ENCODE peak calls at places on chromosomes 5 and 9, in nine cellular contexts. One of them, this sample, is unnamed.

GRCh38 chr5:147554285-147554817 is 44.5 kb upstream of the DPYSL3 start:
- DNase-seq in mammary epithelial cell: peak; percentile 65
- DNase-seq in neural progenitor cell: no peak
- DNase-seq in MM.1S: no peak
- DNase-seq in IMR-90: peak; percentile 77
- DNase-seq in body of pancreas: no peak
- DNase-seq in thyroid gland: no peak
- DNase-seq in left lung: no peak
- DNase-seq in heart right ventricle: no peak
- DNase-seq in this sample: no peak

GRCh38 chr9:121156263-121156731 is 45.4 kb downstream of the RAB14 start:
- DNase-seq in left lung: no peak
- DNase-seq in thyroid gland: no peak
- DNase-seq in mammary epithelial cell: peak; percentile 97
- DNase-seq in IMR-90: peak; percentile 90
- DNase-seq in MM.1S: peak; percentile 69
- DNase-seq in body of pancreas: no peak
- DNase-seq in heart right ventricle: no peak
- DNase-seq in neural progenitor cell: no peak
- DNase-seq in this sample: no peak

GRCh38 chr9:37464426-37465248 is 613 bp downstream of the ZBTB5 start:
- DNase-seq in heart right ventricle: peak; percentile 77
- DNase-seq in thyroid gland: peak; percentile 86
- DNase-seq in neural progenitor cell: no peak
- DNase-seq in body of pancreas: peak; percentile 79
- DNase-seq in MM.1S: peak; percentile 76
- DNase-seq in mammary epithelial cell: peak; percentile 85
- DNase-seq in left lung: peak; percentile 92
- DNase-seq in IMR-90: peak; percentile 63
- DNase-seq in this sample: peak; percentile 89

GRCh38 chr5:133372306-133373008 is 239.9 kb downstream of the FSTL4 start:
- DNase-seq in IMR-90: no peak
- DNase-seq in mammary epithelial cell: no peak
- DNase-seq in MM.1S: no peak
- DNase-seq in thyroid gland: no peak
- DNase-seq in heart right ventricle: no peak
- DNase-seq in body of pancreas: no peak
- DNase-seq in left lung: no peak
- DNase-seq in neural progenitor cell: no peak
- DNase-seq in this sample: no peak

GRCh38 chr5:114176356-114176755 is 185.5 kb upstream of the KCNN2 start:
- DNase-seq in left lung: no peak
- DNase-seq in neural progenitor cell: no peak
- DNase-seq in thyroid gland: no peak
- DNase-seq in heart right ventricle: no peak
- DNase-seq in mammary epithelial cell: peak; percentile 28
- DNase-seq in IMR-90: peak; percentile 67
- DNase-seq in body of pancreas: no peak
- DNase-seq in MM.1S: no peak
- DNase-seq in this sample: no peak

GRCh38 chr9:137881591-137882505 is 4.3 kb downstream of the CACNA1B start:
- DNase-seq in neural progenitor cell: no peak
- DNase-seq in body of pancreas: no peak
- DNase-seq in IMR-90: no peak
- DNase-seq in thyroid gland: no peak
- DNase-seq in mammary epithelial cell: no peak
- DNase-seq in heart right ventricle: no peak
- DNase-seq in MM.1S: no peak
- DNase-seq in left lung: no peak
- DNase-seq in this sample: peak; percentile 12

GRCh38 chr5:73388371-73388684 is 60.2 kb downstream of the FOXD1 start:
- DNase-seq in left lung: no peak
- DNase-seq in body of pancreas: no peak
- DNase-seq in heart right ventricle: no peak
- DNase-seq in mammary epithelial cell: peak; percentile 30
- DNase-seq in MM.1S: no peak
- DNase-seq in thyroid gland: no peak
- DNase-seq in neural progenitor cell: no peak
- DNase-seq in IMR-90: peak; percentile 63
- DNase-seq in this sample: no peak

GRCh38 chr9:79883073-79883645 is 311.4 kb downstream of the TLE4 start:
- DNase-seq in IMR-90: no peak
- DNase-seq in MM.1S: no peak
- DNase-seq in thyroid gland: no peak
- DNase-seq in heart right ventricle: peak; percentile 17
- DNase-seq in mammary epithelial cell: no peak
- DNase-seq in neural progenitor cell: no peak
- DNase-seq in left lung: no peak
- DNase-seq in body of pancreas: no peak
- DNase-seq in this sample: no peak

GRCh38 chr9:126688617-126689016 is 74.9 kb downstream of the LMX1B start:
- DNase-seq in body of pancreas: no peak
- DNase-seq in heart right ventricle: no peak
- DNase-seq in neural progenitor cell: peak; percentile 45
- DNase-seq in left lung: peak; percentile 17
- DNase-seq in IMR-90: no peak
- DNase-seq in mammary epithelial cell: no peak
- DNase-seq in MM.1S: no peak
- DNase-seq in thyroid gland: no peak
- DNase-seq in this sample: no peak

GRCh38 chr5:142324377-142324870 is 397 bp downstream of the SPRY4 start:
- DNase-seq in heart right ventricle: peak; percentile 45
- DNase-seq in thyroid gland: peak; percentile 55
- DNase-seq in body of pancreas: peak; percentile 32
- DNase-seq in left lung: peak; percentile 83
- DNase-seq in IMR-90: no peak
- DNase-seq in mammary epithelial cell: no peak
- DNase-seq in MM.1S: no peak
- DNase-seq in neural progenitor cell: no peak
- DNase-seq in this sample: peak; percentile 61

GRCh38 chr5:165185726-165186125 is 1680.3 kb downstream of the MAT2B start:
- DNase-seq in mammary epithelial cell: no peak
- DNase-seq in neural progenitor cell: no peak
- DNase-seq in thyroid gland: no peak
- DNase-seq in body of pancreas: no peak
- DNase-seq in MM.1S: no peak
- DNase-seq in heart right ventricle: no peak
- DNase-seq in left lung: no peak
- DNase-seq in IMR-90: no peak
- DNase-seq in this sample: no peak

GRCh38 chr5:98570661-98571181 is 202.7 kb upstream of the RGMB start:
- DNase-seq in heart right ventricle: no peak
- DNase-seq in MM.1S: no peak
- DNase-seq in body of pancreas: no peak
- DNase-seq in mammary epithelial cell: peak; percentile 2
- DNase-seq in IMR-90: peak; percentile 84
- DNase-seq in left lung: no peak
- DNase-seq in thyroid gland: no peak
- DNase-seq in neural progenitor cell: peak; percentile 71
- DNase-seq in this sample: no peak

GRCh38 chr9:90872835-90873294 is 71.2 kb downstream of the SYK start:
- DNase-seq in IMR-90: no peak
- DNase-seq in neural progenitor cell: no peak
- DNase-seq in thyroid gland: no peak
- DNase-seq in MM.1S: no peak
- DNase-seq in mammary epithelial cell: no peak
- DNase-seq in body of pancreas: no peak
- DNase-seq in left lung: no peak
- DNase-seq in heart right ventricle: no peak
- DNase-seq in this sample: no peak

GRCh38 chr5:172692981-172693380 is 51.9 kb downstream of the NEURL1B start:
- DNase-seq in left lung: no peak
- DNase-seq in heart right ventricle: no peak
- DNase-seq in body of pancreas: no peak
- DNase-seq in thyroid gland: no peak
- DNase-seq in IMR-90: peak; percentile 35
- DNase-seq in mammary epithelial cell: no peak
- DNase-seq in neural progenitor cell: no peak
- DNase-seq in MM.1S: no peak
- DNase-seq in this sample: no peak

GRCh38 chr9:13450723-13451122 is 171.2 kb upstream of the MPDZ start:
- DNase-seq in mammary epithelial cell: peak; percentile 20
- DNase-seq in heart right ventricle: no peak
- DNase-seq in neural progenitor cell: peak; percentile 57
- DNase-seq in body of pancreas: no peak
- DNase-seq in thyroid gland: no peak
- DNase-seq in IMR-90: no peak
- DNase-seq in MM.1S: peak; percentile 7
- DNase-seq in left lung: no peak
- DNase-seq in this sample: no peak

GRCh38 chr5:16916262-16916878 is 19.7 kb downstream of the MYO10 start:
- DNase-seq in body of pancreas: no peak
- DNase-seq in neural progenitor cell: no peak
- DNase-seq in MM.1S: no peak
- DNase-seq in mammary epithelial cell: peak; percentile 91
- DNase-seq in left lung: no peak
- DNase-seq in IMR-90: peak; percentile 93
- DNase-seq in thyroid gland: no peak
- DNase-seq in heart right ventricle: no peak
- DNase-seq in this sample: no peak

GRCh38 chr9:37486616-37487544 is 1.1 kb downstream of the POLR1E start:
- DNase-seq in neural progenitor cell: no peak
- DNase-seq in body of pancreas: peak; percentile 44
- DNase-seq in MM.1S: no peak
- DNase-seq in heart right ventricle: no peak
- DNase-seq in thyroid gland: peak; percentile 21
- DNase-seq in left lung: no peak
- DNase-seq in mammary epithelial cell: peak; percentile 70
- DNase-seq in IMR-90: peak; percentile 98
- DNase-seq in this sample: no peak

GRCh38 chr5:91166040-91166807 is 216.9 kb downstream of the ARRDC3 start:
- DNase-seq in mammary epithelial cell: no peak
- DNase-seq in MM.1S: no peak
- DNase-seq in body of pancreas: no peak
- DNase-seq in neural progenitor cell: no peak
- DNase-seq in IMR-90: peak; percentile 75
- DNase-seq in left lung: no peak
- DNase-seq in heart right ventricle: no peak
- DNase-seq in thyroid gland: no peak
- DNase-seq in this sample: no peak

GRCh38 chr9:100020121-100020780 is 78.5 kb downstream of the ERP44 start:
- DNase-seq in MM.1S: no peak
- DNase-seq in IMR-90: peak; percentile 65
- DNase-seq in heart right ventricle: no peak
- DNase-seq in body of pancreas: no peak
- DNase-seq in mammary epithelial cell: no peak
- DNase-seq in thyroid gland: no peak
- DNase-seq in left lung: no peak
- DNase-seq in neural progenitor cell: no peak
- DNase-seq in this sample: no peak

GRCh38 chr9:125752070-125752628 is 5.0 kb downstream of the PBX3 start:
- DNase-seq in IMR-90: no peak
- DNase-seq in MM.1S: no peak
- DNase-seq in neural progenitor cell: peak; percentile 24
- DNase-seq in left lung: no peak
- DNase-seq in body of pancreas: no peak
- DNase-seq in thyroid gland: no peak
- DNase-seq in heart right ventricle: no peak
- DNase-seq in mammary epithelial cell: peak; percentile 15
- DNase-seq in this sample: no peak

GRCh38 chr5:91556-92263 is at the start of gene PLEKHG4B:
- DNase-seq in MM.1S: no peak
- DNase-seq in neural progenitor cell: peak; percentile 93
- DNase-seq in body of pancreas: no peak
- DNase-seq in heart right ventricle: no peak
- DNase-seq in IMR-90: no peak
- DNase-seq in left lung: no peak
- DNase-seq in mammary epithelial cell: no peak
- DNase-seq in thyroid gland: peak; percentile 69
- DNase-seq in this sample: no peak

GRCh38 chr5:128551476-128551875 is 13.4 kb upstream of the FBN2 start:
- DNase-seq in body of pancreas: no peak
- DNase-seq in MM.1S: no peak
- DNase-seq in thyroid gland: no peak
- DNase-seq in neural progenitor cell: no peak
- DNase-seq in left lung: no peak
- DNase-seq in heart right ventricle: no peak
- DNase-seq in IMR-90: peak; percentile 24
- DNase-seq in mammary epithelial cell: no peak
- DNase-seq in this sample: no peak
- TF ChIP-seq CTCF in body of pancreas: no peak
- TF ChIP-seq CTCF in MM.1S: no peak
- TF ChIP-seq CTCF in thyroid gland: no peak
- TF ChIP-seq CTCF in neural progenitor cell: no peak
- TF ChIP-seq CTCF in left lung: no peak
- TF ChIP-seq CTCF in heart right ventricle: no peak
- TF ChIP-seq CTCF in IMR-90: no peak
- TF ChIP-seq CTCF in mammary epithelial cell: no peak
- TF ChIP-seq CTCF in this sample: no peak

GRCh38 chr5:158553195-158553945 is 546.3 kb downstream of the EBF1 start:
- DNase-seq in left lung: no peak
- DNase-seq in heart right ventricle: no peak
- DNase-seq in neural progenitor cell: no peak
- DNase-seq in IMR-90: no peak
- DNase-seq in thyroid gland: no peak
- DNase-seq in body of pancreas: no peak
- DNase-seq in MM.1S: no peak
- DNase-seq in mammary epithelial cell: no peak
- DNase-seq in this sample: no peak
- H3K27ac ChIP-seq in left lung: no peak overlapping the region
- H3K27ac ChIP-seq in heart right ventricle: peak overlapping the region; percentile 67
- H3K27ac ChIP-seq in neural progenitor cell: no peak overlapping the region
- H3K27ac ChIP-seq in IMR-90: no peak overlapping the region
- H3K27ac ChIP-seq in thyroid gland: no peak overlapping the region
- H3K27ac ChIP-seq in body of pancreas: no peak overlapping the region
- H3K27ac ChIP-seq in MM.1S: no peak overlapping the region
- H3K27ac ChIP-seq in mammary epithelial cell: no peak overlapping the region
- H3K27ac ChIP-seq in this sample: no peak overlapping the region

DNA sequence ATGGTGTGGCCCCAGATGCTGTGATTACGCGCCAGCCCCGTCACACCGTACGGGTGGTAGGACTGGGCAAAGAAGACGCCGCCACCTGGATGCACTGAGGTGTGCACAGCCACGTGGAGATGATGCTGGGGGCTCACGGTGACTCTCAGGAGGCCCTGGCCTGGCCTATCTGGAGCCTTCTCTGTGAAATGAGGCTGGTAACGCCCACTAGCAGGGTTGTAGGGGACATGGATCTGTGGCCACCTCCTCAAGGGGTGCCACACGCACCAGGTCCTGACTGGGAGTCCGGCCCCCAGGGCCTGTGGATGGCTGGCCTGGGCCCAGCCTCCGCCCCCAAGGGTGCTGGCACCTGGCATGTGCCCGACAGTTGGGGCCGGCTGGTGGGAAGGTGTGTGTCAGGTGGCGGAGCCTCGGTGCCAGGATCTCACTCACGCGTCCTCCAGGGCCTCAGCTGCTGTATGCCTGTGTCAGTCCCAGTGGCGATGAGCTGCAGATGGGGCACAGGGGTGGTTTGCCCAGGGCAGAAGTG is 32.4 kb downstream of the NEK6 start:
- DNase-seq in thyroid gland: no peak
- DNase-seq in left lung: no peak
- DNase-seq in mammary epithelial cell: no peak
- DNase-seq in heart right ventricle: no peak
- DNase-seq in neural progenitor cell: no peak
- DNase-seq in body of pancreas: peak; percentile 59
- DNase-seq in MM.1S: no peak
- DNase-seq in IMR-90: no peak
- DNase-seq in this sample: no peak
- H3K36me3 ChIP-seq in thyroid gland: no peaks in the 10 kb centered on the region
- H3K36me3 ChIP-seq in left lung: peaks cover 43% of the 10 kb centered on the region
- H3K36me3 ChIP-seq in mammary epithelial cell: peaks cover 4% of the 10 kb centered on the region
- H3K36me3 ChIP-seq in heart right ventricle: no peaks in the 10 kb centered on the region
- H3K36me3 ChIP-seq in neural progenitor cell: no peaks in the 10 kb centered on the region
- H3K36me3 ChIP-seq in body of pancreas: no peaks in the 10 kb centered on the region
- H3K36me3 ChIP-seq in MM.1S: no peaks in the 10 kb centered on the region
- H3K36me3 ChIP-seq in IMR-90: peaks cover 40% of the 10 kb centered on the region
- H3K36me3 ChIP-seq in this sample: no peaks in the 10 kb centered on the region

GRCh38 chr5:78203815-78204214 is 90.7 kb downstream of the AP3B1 start:
- DNase-seq in IMR-90: no peak
- DNase-seq in left lung: no peak
- DNase-seq in heart right ventricle: no peak
- DNase-seq in body of pancreas: no peak
- DNase-seq in neural progenitor cell: no peak
- DNase-seq in MM.1S: no peak
- DNase-seq in thyroid gland: no peak
- DNase-seq in mammary epithelial cell: no peak
- DNase-seq in this sample: no peak
- TF ChIP-seq CTCF in IMR-90: no peak
- TF ChIP-seq CTCF in left lung: no peak
- TF ChIP-seq CTCF in heart right ventricle: no peak
- TF ChIP-seq CTCF in body of pancreas: no peak
- TF ChIP-seq CTCF in neural progenitor cell: no peak
- TF ChIP-seq CTCF in MM.1S: no peak
- TF ChIP-seq CTCF in thyroid gland: no peak
- TF ChIP-seq CTCF in mammary epithelial cell: no peak
- TF ChIP-seq CTCF in this sample: no peak

This sample was measured in lower lobe of right lung.